ENCODE peak calls at places on chromosome 1, in seven cellular contexts. One of them, this sample, is unnamed.

GRCh38 chr1:219031821-219032220 is 141.9 kb upstream of the LYPLAL1 start:
- DNase-seq in pulmonary artery endothelial cell: no peak
- DNase-seq in hippocampal formation: no peak
- DNase-seq in HFF-Myc: no peak
- DNase-seq in ureter: no peak
- DNase-seq in midbrain: no peak
- DNase-seq in Caki2: no peak
- DNase-seq in this sample: no peak

GRCh38 chr1:229478852-229479251 is 29.3 kb downstream of the NUP133 start:
- DNase-seq in HFF-Myc: no peak
- DNase-seq in Caki2: no peak
- DNase-seq in ureter: no peak
- DNase-seq in pulmonary artery endothelial cell: no peak
- DNase-seq in hippocampal formation: no peak
- DNase-seq in midbrain: no peak
- DNase-seq in this sample: no peak

GRCh38 chr1:192626366-192627179 is 9.4 kb upstream of the RGS13 start:
- DNase-seq in hippocampal formation: no peak
- DNase-seq in ureter: no peak
- DNase-seq in midbrain: no peak
- DNase-seq in pulmonary artery endothelial cell: no peak
- DNase-seq in Caki2: no peak
- DNase-seq in HFF-Myc: no peak
- DNase-seq in this sample: no peak

GRCh38 chr1:51282605-51283004 is 46.5 kb downstream of the RNF11 start:
- DNase-seq in Caki2: no peak
- DNase-seq in midbrain: no peak
- DNase-seq in pulmonary artery endothelial cell: no peak
- DNase-seq in hippocampal formation: no peak
- DNase-seq in ureter: no peak
- DNase-seq in HFF-Myc: no peak
- DNase-seq in this sample: no peak

GRCh38 chr1:89854140-89854539 is 33.3 kb downstream of the LRRC8D start:
- DNase-seq in Caki2: no peak
- DNase-seq in pulmonary artery endothelial cell: no peak
- DNase-seq in hippocampal formation: no peak
- DNase-seq in ureter: no peak
- DNase-seq in HFF-Myc: no peak
- DNase-seq in midbrain: no peak
- DNase-seq in this sample: no peak

GRCh38 chr1:212557739-212558664 is 50.6 kb upstream of the ATF3 start:
- DNase-seq in hippocampal formation: no peak
- DNase-seq in Caki2: no peak
- DNase-seq in pulmonary artery endothelial cell: no peak
- DNase-seq in ureter: peak; percentile 64
- DNase-seq in midbrain: peak; percentile 44
- DNase-seq in HFF-Myc: no peak
- DNase-seq in this sample: peak; percentile 90

GRCh38 chr1:50955116-50955515 is 5.0 kb downstream of the FAF1 start:
- DNase-seq in midbrain: no peak
- DNase-seq in ureter: no peak
- DNase-seq in HFF-Myc: no peak
- DNase-seq in pulmonary artery endothelial cell: no peak
- DNase-seq in Caki2: no peak
- DNase-seq in hippocampal formation: no peak
- DNase-seq in this sample: no peak

GRCh38 chr1:5754817-5755551 is 237.2 kb downstream of the NPHP4 start:
- DNase-seq in ureter: no peak
- DNase-seq in pulmonary artery endothelial cell: no peak
- DNase-seq in hippocampal formation: no peak
- DNase-seq in midbrain: no peak
- DNase-seq in HFF-Myc: no peak
- DNase-seq in Caki2: no peak
- DNase-seq in this sample: no peak

GRCh38 chr1:48061162-48062136 is 64.3 kb upstream of the TRABD2B start:
- DNase-seq in Caki2: peak; percentile 68
- DNase-seq in midbrain: peak; percentile 84
- DNase-seq in hippocampal formation: peak; percentile 55
- DNase-seq in pulmonary artery endothelial cell: no peak
- DNase-seq in ureter: no peak
- DNase-seq in HFF-Myc: peak; percentile 33
- DNase-seq in this sample: peak; percentile 57

GRCh38 chr1:206851611-206852010 is 13.8 kb upstream of the IL20 start:
- DNase-seq in pulmonary artery endothelial cell: no peak
- DNase-seq in ureter: no peak
- DNase-seq in hippocampal formation: no peak
- DNase-seq in Caki2: no peak
- DNase-seq in HFF-Myc: no peak
- DNase-seq in midbrain: no peak
- DNase-seq in this sample: no peak

GRCh38 chr1:167775178-167775577 is 53.4 kb downstream of the MPZL1 start:
- DNase-seq in Caki2: no peak
- DNase-seq in hippocampal formation: no peak
- DNase-seq in ureter: no peak
- DNase-seq in HFF-Myc: no peak
- DNase-seq in midbrain: no peak
- DNase-seq in pulmonary artery endothelial cell: peak; percentile 53
- DNase-seq in this sample: no peak

GRCh38 chr1:94836891-94837290 is 16.7 kb downstream of the SLC44A3 start:
- DNase-seq in hippocampal formation: no peak
- DNase-seq in HFF-Myc: no peak
- DNase-seq in ureter: no peak
- DNase-seq in midbrain: no peak
- DNase-seq in Caki2: no peak
- DNase-seq in pulmonary artery endothelial cell: no peak
- DNase-seq in this sample: no peak

GRCh38 chr1:161019767-161020572 is 982 bp downstream of the F11R start:
- DNase-seq in Caki2: no peak
- DNase-seq in pulmonary artery endothelial cell: no peak
- DNase-seq in HFF-Myc: no peak
- DNase-seq in hippocampal formation: no peak
- DNase-seq in ureter: peak; percentile 57
- DNase-seq in midbrain: no peak
- DNase-seq in this sample: no peak

GRCh38 chr1:181855380-181855779 is 206.1 kb downstream of the ZNF648 start:
- DNase-seq in pulmonary artery endothelial cell: no peak
- DNase-seq in midbrain: no peak
- DNase-seq in HFF-Myc: no peak
- DNase-seq in ureter: no peak
- DNase-seq in Caki2: no peak
- DNase-seq in hippocampal formation: no peak
- DNase-seq in this sample: no peak

This sample was measured in left lobe of liver.